ENCODE peak calls at places on chromosomes 3 and 15, in ten cellular contexts. F is endodermal cell, W is breast epithelium, U is cardiac muscle cell, M is bronchial epithelial cell, T is psoas muscle, Z is left lung, S is osteoblast, Y is lower lobe of right lung, B is tibial artery. I is an unnamed sample.

GRCh38 chr3:171177553-171177952 is 151.0 kb upstream of the SLC2A2 start:
- DNase-seq in W (no peak), U (no peak), T (no peak), B (no peak), S (no peak), Y (no peak), Z (no peak), M (no peak), F (no peak), I (no peak)

GRCh38 chr15:82917252-82917651 is 35.3 kb downstream of the HOMER2 start:
- DNase-seq in Z (no peak), T (no peak), F (no peak), B (peak; percentile 39), M (no peak), S (no peak), Y (no peak), U (no peak), W (peak; percentile 49), I (no peak)

GRCh38 chr3:94159062-94159726 is 96.3 kb downstream of the NSUN3 start:
- DNase-seq in Z (no peak), F (no peak), M (peak; percentile 81), U (peak; percentile 79), B (no peak), T (no peak), W (no peak), S (no peak), Y (no peak), I (no peak)

GRCh38 chr3:177694316-177694715 is 497.0 kb upstream of the TBL1XR1 start:
- DNase-seq in W (no peak), S (peak; percentile 37), F (no peak), Y (no peak), B (no peak), U (peak; percentile 88), M (no peak), T (no peak), Z (no peak), I (peak; percentile 55)

GRCh38 chr15:52480990-52481389 is 47.7 kb downstream of the MYO5A start:
- DNase-seq in S (no peak), W (no peak), B (no peak), T (no peak), Z (no peak), F (no peak), Y (no peak), U (no peak), M (no peak), I (no peak)

GRCh38 chr15:41881925-41882688 is 11.7 kb downstream of the SPTBN5 start:
- DNase-seq in W (no peak), Z (peak; percentile 82), T (no peak), U (peak; percentile 50), M (no peak), S (no peak), B (no peak), F (peak; percentile 79), Y (no peak), I (no peak)

GRCh38 chr3:25226747-25227146 is 201.3 kb upstream of the RARB start:
- DNase-seq in Z (no peak), M (no peak), Y (no peak), T (no peak), F (no peak), B (no peak), U (no peak), W (no peak), S (no peak), I (no peak)

GRCh38 chr15:89442671-89443307 is 53.6 kb downstream of the RHCG start:
- DNase-seq in B (no peak), Z (peak; percentile 51), S (peak; percentile 96), U (peak; percentile 50), M (peak; percentile 33), F (peak; percentile 96), Y (no peak), W (no peak), T (no peak), I (no peak)

DNA sequence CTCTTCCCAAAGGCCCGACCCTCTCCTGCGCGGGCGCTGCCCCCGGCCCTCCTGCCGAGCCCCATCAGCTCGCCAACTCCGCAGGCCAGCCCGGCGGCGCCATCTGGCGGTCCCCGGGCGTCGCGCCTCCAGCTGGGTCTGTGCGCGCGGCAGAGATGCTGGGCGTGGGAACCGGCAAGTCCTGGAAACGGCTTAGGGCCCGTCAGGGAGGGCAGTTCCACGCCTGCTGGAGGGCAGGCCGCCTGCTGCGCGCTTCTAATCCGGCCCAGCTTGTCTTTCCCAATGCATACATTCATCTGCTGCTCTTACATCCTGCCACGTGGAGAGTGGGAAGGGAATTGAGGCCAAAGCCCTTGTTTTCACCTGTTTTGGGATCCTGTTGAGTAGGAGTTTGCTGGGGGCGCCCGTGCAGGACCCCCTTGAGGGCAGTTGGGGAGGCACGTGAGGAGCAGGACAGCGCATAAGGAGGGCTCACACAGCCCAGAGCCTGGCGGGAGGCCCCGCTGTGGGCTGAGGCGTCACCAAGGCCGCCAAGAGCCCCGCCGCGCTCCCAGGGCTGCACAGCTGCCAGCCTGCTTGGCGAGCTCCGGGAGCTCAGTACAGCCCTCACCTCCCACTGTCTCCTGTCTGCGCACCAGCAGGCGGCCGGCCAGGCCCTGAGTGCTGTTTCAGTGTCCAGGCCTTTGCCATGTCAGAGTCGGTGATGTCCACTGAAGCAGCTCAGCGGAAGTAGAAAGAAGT is 165.6 kb downstream of the NSMCE3 start:
- DNase-seq in U (peak; percentile 92), B (no peak), Z (peak; percentile 86), F (peak; percentile 97), T (peak; percentile 63), S (peak; percentile 99), Y (peak; percentile 57), M (peak; percentile 28), W (peak; percentile 36), I (peak; percentile 49)
- H3K4me3 ChIP-seq in U (no peak overlapping the region), B (peak overlapping the region; percentile 45), Z (peak overlapping the region; percentile 2), F (no peak overlapping the region), T (peak overlapping the region; percentile 50), S (peak overlapping the region; percentile 71), Y (peak overlapping the region; percentile 35), M (no peak overlapping the region), W (peak overlapping the region; percentile 28), I (peak overlapping the region; percentile 43)

GRCh38 chr15:73854265-73854664 is 19.1 kb upstream of the TBC1D21 start:
- DNase-seq in U (no peak), W (no peak), Y (no peak), F (no peak), T (no peak), B (peak; percentile 44), Z (no peak), M (no peak), S (no peak), I (no peak)

GRCh38 chr15:73851679-73852078 is 21.7 kb upstream of the TBC1D21 start:
- DNase-seq in M (peak; percentile 49), S (no peak), B (no peak), U (peak; percentile 80), T (no peak), F (peak; percentile 93), W (no peak), Z (no peak), Y (no peak), I (peak; percentile 10)

GRCh38 chr15:73852507-73852906 is 20.9 kb upstream of the TBC1D21 start:
- DNase-seq in Z (no peak), B (no peak), F (no peak), M (no peak), U (no peak), Y (no peak), T (no peak), W (no peak), S (no peak), I (no peak)

GRCh38 chr15:73849641-73850040 is 23.7 kb upstream of the TBC1D21 start:
- DNase-seq in W (no peak), T (no peak), F (no peak), Y (no peak), M (no peak), Z (no peak), U (no peak), B (no peak), S (no peak), I (no peak)

GRCh38 chr15:73850228-73850627 is 23.1 kb upstream of the TBC1D21 start:
- DNase-seq in Z (no peak), U (no peak), B (no peak), T (no peak), M (no peak), F (no peak), Y (no peak), W (no peak), S (no peak), I (no peak)
- H3K27me3 ChIP-seq in Z (peaks cover 18% of the 10 kb centered on the region), U (no peaks in the 10 kb centered on the region), B (peaks cover 30% of the 10 kb centered on the region), T (no peaks in the 10 kb centered on the region), M (peaks cover 2% of the 10 kb centered on the region), F (no peaks in the 10 kb centered on the region), Y (no peaks in the 10 kb centered on the region), W (peaks cover 11% of the 10 kb centered on the region), S (peaks cover 11% of the 10 kb centered on the region), I (peaks cover 3% of the 10 kb centered on the region)

GRCh38 chr3:66182228-66182627 is 38.6 kb upstream of the SLC25A26 start:
- DNase-seq in S (no peak), Y (no peak), F (no peak), M (no peak), T (no peak), U (no peak), Z (no peak), W (no peak), B (no peak), I (no peak)

GRCh38 chr3:66181764-66182163 is 39.0 kb upstream of the SLC25A26 start:
- DNase-seq in W (no peak), T (no peak), B (no peak), Y (no peak), U (no peak), Z (no peak), S (no peak), F (no peak), M (no peak), I (no peak)

GRCh38 chr3:66178206-66178605 is 42.6 kb upstream of the SLC25A26 start:
- DNase-seq in W (no peak), S (no peak), M (no peak), T (no peak), U (no peak), Y (no peak), Z (no peak), F (no peak), B (no peak), I (no peak)

GRCh38 chr3:66177026-66177425 is 43.8 kb upstream of the SLC25A26 start:
- DNase-seq in Y (no peak), B (no peak), W (no peak), T (no peak), U (no peak), M (no peak), S (no peak), F (no peak), Z (no peak), I (no peak)

DNA sequence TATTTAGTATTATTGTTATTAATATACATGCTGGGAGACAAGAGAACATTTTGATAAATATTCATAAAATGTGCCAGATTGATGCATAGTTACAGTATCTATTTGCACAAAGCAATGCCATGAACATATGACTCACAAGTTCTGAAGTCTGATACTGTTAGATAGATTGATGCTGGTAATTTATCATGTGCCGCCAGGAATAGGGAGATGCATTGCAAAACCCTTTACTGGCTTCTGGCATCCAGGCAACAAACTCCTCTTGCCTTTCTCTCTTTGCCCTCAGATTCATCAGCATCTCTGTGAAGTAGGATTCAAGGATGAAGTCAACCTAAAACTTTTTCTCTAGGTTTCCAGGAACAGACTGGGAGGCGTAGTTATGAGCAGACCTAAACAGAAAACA is 41.0 kb upstream of the SLC25A26 start:
- DNase-seq in Y (no peak), F (no peak), B (no peak), S (no peak), M (no peak), Z (no peak), T (no peak), W (no peak), U (peak; percentile 64), I (no peak)
- TF ChIP-seq CTCF in Y (no peak), F (no peak), B (no peak), S (no peak), M (no peak), Z (no peak), T (no peak), W (no peak), U (no peak), I (no peak)

GRCh38 chr15:75801859-75802593 is 41.2 kb upstream of the UBE2Q2 start:
- DNase-seq in B (peak; percentile 84), U (peak; percentile 77), F (peak; percentile 95), M (peak; percentile 51), W (peak; percentile 55), Z (peak; percentile 95), Y (peak; percentile 90), T (peak; percentile 80), S (peak; percentile 92), I (peak; percentile 15)
- H3K4me3 ChIP-seq in B (peak overlapping the region; percentile 10), U (peak overlapping the region; percentile 5), F (peak overlapping the region; percentile 44), M (no peak overlapping the region), W (no peak overlapping the region), Z (no peak overlapping the region), Y (peak overlapping the region; percentile 28), T (peak overlapping the region; percentile 48), S (peak overlapping the region; percentile 67), I (peak overlapping the region; percentile 48)

I was measured in AG04450.